ENCODE peak calls at places on chromosomes 1 and 21, in four cellular contexts. One of them, this sample, is unnamed.

GRCh38 chr21:44551290-44552015 is at the start of gene KRTAP10-2:
- DNase-seq in upper lobe of left lung: no peak
- DNase-seq in A549: no peak
- DNase-seq in HepG2: no peak
- DNase-seq in this sample: no peak

GRCh38 chr1:2950926-2951305 is 70.4 kb upstream of the ACTRT2 start:
- DNase-seq in upper lobe of left lung: peak
- DNase-seq in A549: no peak
- DNase-seq in HepG2: no peak
- DNase-seq in this sample: no peak

GRCh38 chr1:228737613-228738012 is 2.3 kb downstream of the RHOU start:
- DNase-seq in upper lobe of left lung: no peak
- DNase-seq in A549: no peak
- DNase-seq in HepG2: no peak
- DNase-seq in this sample: no peak

GRCh38 chr1:169081503-169082123 is 24.9 kb upstream of the ATP1B1 start:
- DNase-seq in upper lobe of left lung: no peak
- DNase-seq in A549: no peak
- DNase-seq in HepG2: no peak
- DNase-seq in this sample: no peak

GRCh38 chr21:42496839-42497202 is 797 bp upstream of the RSPH1 start:
- DNase-seq in upper lobe of left lung: no peak
- DNase-seq in A549: peak
- DNase-seq in HepG2: no peak
- DNase-seq in this sample: no peak

GRCh38 chr1:153841463-153841994 is 66.3 kb downstream of the SLC27A3 start:
- DNase-seq in upper lobe of left lung: no peak
- DNase-seq in A549: no peak
- DNase-seq in HepG2: no peak
- DNase-seq in this sample: no peak

GRCh38 chr1:4778056-4778455 is 123.6 kb downstream of the AJAP1 start:
- DNase-seq in upper lobe of left lung: no peak
- DNase-seq in A549: peak
- DNase-seq in HepG2: no peak
- DNase-seq in this sample: no peak

GRCh38 chr1:205335692-205336091 is 14.1 kb upstream of the NUAK2 start:
- DNase-seq in upper lobe of left lung: peak
- DNase-seq in A549: peak
- DNase-seq in HepG2: peak
- DNase-seq in this sample: no peak

GRCh38 chr1:9883585-9884449 is 26.3 kb downstream of the CTNNBIP1 start:
- DNase-seq in upper lobe of left lung: no peak
- DNase-seq in A549: no peak
- DNase-seq in HepG2: no peak
- DNase-seq in this sample: no peak

GRCh38 chr1:243939167-243939848 is 89.3 kb upstream of the AKT3 start:
- DNase-seq in upper lobe of left lung: no peak
- DNase-seq in A549: peak
- DNase-seq in HepG2: no peak
- DNase-seq in this sample: no peak

GRCh38 chr1:215526147-215526845 is 40.8 kb upstream of the KCTD3 start:
- DNase-seq in upper lobe of left lung: no peak
- DNase-seq in A549: peak
- DNase-seq in HepG2: peak
- DNase-seq in this sample: no peak

GRCh38 chr1:12083766-12084165 is 20.7 kb downstream of the TNFRSF8 start:
- DNase-seq in upper lobe of left lung: no peak
- DNase-seq in A549: no peak
- DNase-seq in HepG2: no peak
- DNase-seq in this sample: no peak

GRCh38 chr21:46227811-46228344 is 696 bp downstream of the LSS start:
- DNase-seq in upper lobe of left lung: peak
- DNase-seq in A549: no peak
- DNase-seq in HepG2: no peak
- DNase-seq in this sample: no peak

GRCh38 chr1:166947398-166948043 is 27.8 kb downstream of the ILDR2 start:
- DNase-seq in upper lobe of left lung: peak
- DNase-seq in A549: no peak
- DNase-seq in HepG2: no peak
- DNase-seq in this sample: peak

GRCh38 chr21:46543306-46543705 is 61.6 kb downstream of the S100B start:
- DNase-seq in upper lobe of left lung: peak
- DNase-seq in A549: no peak
- DNase-seq in HepG2: no peak
- DNase-seq in this sample: no peak

GRCh38 chr1:96360036-96360795 is 361.4 kb upstream of the PTBP2 start:
- DNase-seq in upper lobe of left lung: no peak
- DNase-seq in A549: peak
- DNase-seq in HepG2: no peak
- DNase-seq in this sample: no peak

GRCh38 chr21:25938673-25939395 is 204.1 kb downstream of the GABPA start:
- DNase-seq in upper lobe of left lung: no peak
- DNase-seq in A549: no peak
- DNase-seq in HepG2: no peak
- DNase-seq in this sample: no peak

GRCh38 chr1:205604825-205605544 is 26.8 kb downstream of the ELK4 start:
- DNase-seq in upper lobe of left lung: no peak
- DNase-seq in A549: no peak
- DNase-seq in HepG2: no peak
- DNase-seq in this sample: no peak

GRCh38 chr1:160522622-160523345 is at the start of gene SLAMF6:
- DNase-seq in upper lobe of left lung: no peak
- DNase-seq in A549: no peak
- DNase-seq in HepG2: no peak
- DNase-seq in this sample: no peak

GRCh38 chr1:160567858-160568682 is 11.2 kb downstream of the CD84 start:
- DNase-seq in upper lobe of left lung: no peak
- DNase-seq in A549: no peak
- DNase-seq in HepG2: no peak
- DNase-seq in this sample: no peak

GRCh38 chr21:15060776-15061175 is 4.0 kb downstream of the NRIP1 start:
- DNase-seq in upper lobe of left lung: no peak
- DNase-seq in A549: no peak
- DNase-seq in HepG2: no peak
- DNase-seq in this sample: no peak

GRCh38 chr1:197775282-197776262 is at the start of gene DENND1B:
- DNase-seq in upper lobe of left lung: peak
- DNase-seq in A549: peak
- DNase-seq in HepG2: peak
- DNase-seq in this sample: peak

GRCh38 chr1:47608296-47608875 is 170.5 kb downstream of the FOXD2 start:
- DNase-seq in upper lobe of left lung: no peak
- DNase-seq in A549: no peak
- DNase-seq in HepG2: no peak
- DNase-seq in this sample: no peak

GRCh38 chr1:116825735-116826438 is 71.7 kb downstream of the CD2 start:
- DNase-seq in upper lobe of left lung: no peak
- DNase-seq in A549: no peak
- DNase-seq in HepG2: no peak
- DNase-seq in this sample: no peak

GRCh38 chr1:2314803-2315710 is 76.3 kb downstream of the MORN1 start:
- DNase-seq in upper lobe of left lung: peak
- DNase-seq in A549: peak
- DNase-seq in HepG2: peak
- DNase-seq in this sample: no peak

GRCh38 chr1:183198463-183198862 is 12.4 kb downstream of the LAMC2 start:
- DNase-seq in upper lobe of left lung: no peak
- DNase-seq in A549: peak
- DNase-seq in HepG2: no peak
- DNase-seq in this sample: no peak

GRCh38 chr1:163163861-163164582 is 38.7 kb downstream of the RGS5 start:
- DNase-seq in upper lobe of left lung: no peak
- DNase-seq in A549: no peak
- DNase-seq in HepG2: no peak
- DNase-seq in this sample: no peak

GRCh38 chr1:96521994-96522760 is 199.4 kb upstream of the PTBP2 start:
- DNase-seq in upper lobe of left lung: no peak
- DNase-seq in A549: peak
- DNase-seq in HepG2: no peak
- DNase-seq in this sample: no peak

GRCh38 chr21:17045214-17045835 is 467.5 kb upstream of the CXADR start:
- DNase-seq in upper lobe of left lung: no peak
- DNase-seq in A549: peak
- DNase-seq in HepG2: no peak
- DNase-seq in this sample: no peak

GRCh38 chr1:25343872-25344271 is 5.7 kb downstream of the TMEM50A start:
- DNase-seq in upper lobe of left lung: no peak
- DNase-seq in A549: no peak
- DNase-seq in HepG2: no peak
- DNase-seq in this sample: no peak

GRCh38 chr1:38858833-38859560 is 575 bp downstream of the RRAGC start:
- DNase-seq in upper lobe of left lung: peak
- DNase-seq in A549: peak
- DNase-seq in HepG2: peak
- DNase-seq in this sample: peak

GRCh38 chr1:175841613-175842234 is 98.3 kb upstream of the TNR start:
- DNase-seq in upper lobe of left lung: no peak
- DNase-seq in A549: no peak
- DNase-seq in HepG2: peak
- DNase-seq in this sample: no peak

DNA sequence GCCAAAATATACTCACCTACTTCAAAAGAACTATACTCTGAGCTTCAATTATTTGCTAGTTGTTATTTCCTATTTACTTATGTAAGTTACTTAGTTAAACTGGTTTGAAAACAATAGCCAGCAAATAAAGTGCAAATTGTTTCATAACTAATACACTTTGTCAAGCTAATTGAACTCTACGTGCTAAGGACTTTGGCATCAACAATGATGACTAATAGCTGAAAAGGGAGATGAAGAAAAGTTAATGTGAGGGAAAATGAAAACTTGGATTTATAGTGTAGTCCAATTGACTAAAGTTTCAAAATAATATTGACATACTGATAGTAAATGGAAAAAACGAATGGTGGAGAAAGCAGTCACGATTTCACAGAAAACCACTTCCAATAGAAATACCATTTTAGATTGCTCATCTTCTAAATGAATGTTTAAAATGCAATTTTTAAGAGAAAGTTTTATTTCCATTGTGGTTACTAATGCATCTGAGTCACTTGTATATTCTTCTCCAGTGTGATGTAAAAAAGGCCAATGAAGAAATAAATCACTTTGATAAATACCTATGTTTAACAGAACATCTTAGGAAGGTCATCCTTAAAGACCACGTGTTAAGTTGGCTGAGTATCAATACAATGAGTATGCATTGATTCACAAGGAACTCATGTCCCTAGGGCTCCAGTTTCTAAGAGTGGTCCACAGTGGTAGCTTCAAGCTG is 455.2 kb downstream of the LTN1 start:
- DNase-seq in upper lobe of left lung: no peak
- DNase-seq in A549: no peak
- DNase-seq in HepG2: no peak
- DNase-seq in this sample: no peak
- TF ChIP-seq EP300 in upper lobe of left lung: no peak
- TF ChIP-seq EP300 in A549: no peak
- TF ChIP-seq EP300 in HepG2: no peak
- TF ChIP-seq EP300 in this sample: no peak

GRCh38 chr21:28518620-28519019 is 474.1 kb downstream of the LTN1 start:
- DNase-seq in upper lobe of left lung: no peak
- DNase-seq in A549: no peak
- DNase-seq in HepG2: no peak
- DNase-seq in this sample: no peak

GRCh38 chr21:28516996-28517592 is 475.6 kb downstream of the LTN1 start:
- DNase-seq in upper lobe of left lung: no peak
- DNase-seq in A549: peak
- DNase-seq in HepG2: peak
- DNase-seq in this sample: peak

GRCh38 chr21:28523367-28523766 is 469.3 kb downstream of the LTN1 start:
- DNase-seq in upper lobe of left lung: no peak
- DNase-seq in A549: no peak
- DNase-seq in HepG2: no peak
- DNase-seq in this sample: no peak

DNA sequence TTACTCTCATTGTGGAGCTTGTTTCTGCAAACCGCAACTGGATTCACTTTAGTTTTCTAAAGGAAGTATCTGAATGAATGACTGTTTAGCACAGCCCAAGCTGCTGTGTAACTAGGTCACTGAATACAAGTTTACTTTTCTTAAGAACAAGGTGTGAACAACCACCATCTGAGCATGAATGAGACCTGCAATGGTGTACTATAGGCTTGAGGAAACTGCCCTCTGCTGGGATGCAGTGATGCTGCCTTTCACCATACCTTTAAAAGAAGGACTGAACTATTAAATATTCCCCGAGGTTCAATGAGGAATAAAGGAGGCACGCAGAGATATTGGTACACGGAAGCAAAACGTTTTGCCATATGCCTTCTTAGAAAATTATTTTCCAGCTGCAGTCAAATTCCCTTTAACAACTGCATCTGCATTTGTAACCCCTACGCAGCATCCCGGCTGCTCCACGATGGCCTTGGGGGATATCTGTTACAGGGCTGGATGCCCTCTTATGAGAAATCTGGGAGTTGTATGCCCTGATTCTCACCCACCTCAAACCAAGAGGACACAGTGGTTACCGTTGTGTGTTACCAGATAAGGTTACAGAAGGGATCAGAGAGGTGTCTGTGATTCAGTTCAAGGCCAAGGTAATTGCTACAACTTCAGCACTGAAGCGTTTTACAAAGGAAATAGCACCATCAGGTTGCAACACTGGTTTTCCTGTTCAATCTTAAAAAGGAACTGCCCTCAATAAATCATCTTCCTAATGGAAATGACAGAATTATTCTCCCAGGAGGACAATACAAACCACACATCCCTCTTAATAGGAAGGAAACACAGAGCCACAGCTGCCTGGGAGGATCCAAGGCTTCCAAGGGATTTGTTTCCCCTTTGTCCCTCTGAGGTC is 470.5 kb downstream of the LTN1 start:
- DNase-seq in upper lobe of left lung: no peak
- DNase-seq in A549: no peak
- DNase-seq in HepG2: no peak
- DNase-seq in this sample: no peak
- TF ChIP-seq CTCF in upper lobe of left lung: peak
- TF ChIP-seq CTCF in A549: no peak
- TF ChIP-seq CTCF in HepG2: peak
- TF ChIP-seq CTCF in this sample: no peak

GRCh38 chr1:13687361-13687760 is 12.6 kb upstream of the PRDM2 start:
- DNase-seq in upper lobe of left lung: no peak
- DNase-seq in A549: no peak
- DNase-seq in HepG2: no peak
- DNase-seq in this sample: no peak
- TF ChIP-seq EP300 in upper lobe of left lung: no peak
- TF ChIP-seq EP300 in A549: no peak
- TF ChIP-seq EP300 in HepG2: no peak
- TF ChIP-seq EP300 in this sample: no peak

GRCh38 chr1:91874167-91874566 is 11.8 kb downstream of the TGFBR3 start:
- DNase-seq in upper lobe of left lung: no peak
- DNase-seq in A549: no peak
- DNase-seq in HepG2: no peak
- DNase-seq in this sample: no peak

GRCh38 chr1:91870322-91870721 is 15.6 kb downstream of the TGFBR3 start:
- DNase-seq in upper lobe of left lung: no peak
- DNase-seq in A549: no peak
- DNase-seq in HepG2: no peak
- DNase-seq in this sample: no peak

GRCh38 chr1:91871994-91872393 is 14.0 kb downstream of the TGFBR3 start:
- DNase-seq in upper lobe of left lung: no peak
- DNase-seq in A549: no peak
- DNase-seq in HepG2: no peak
- DNase-seq in this sample: no peak

GRCh38 chr1:91876040-91876470 is 9.9 kb downstream of the TGFBR3 start:
- DNase-seq in upper lobe of left lung: no peak
- DNase-seq in A549: no peak
- DNase-seq in HepG2: no peak
- DNase-seq in this sample: no peak

GRCh38 chr1:91872560-91873081 is 13.3 kb downstream of the TGFBR3 start:
- DNase-seq in upper lobe of left lung: no peak
- DNase-seq in A549: no peak
- DNase-seq in HepG2: peak
- DNase-seq in this sample: no peak
- TF ChIP-seq CTCF in upper lobe of left lung: no peak
- TF ChIP-seq CTCF in A549: no peak
- TF ChIP-seq CTCF in HepG2: no peak
- TF ChIP-seq CTCF in this sample: no peak

This sample was measured in tibial nerve.